ENCODE peak calls at places on chromosomes 2 and 18, in ten cellular contexts. O is fibroblast of mammary gland, Y is uterus, P is heart right ventricle, R is mammary epithelial cell, T is fibroblast of lung, G is HL-60, Q is psoas muscle, B is body of pancreas, C is neural progenitor cell. J is an unnamed sample.

GRCh38 chr2:197813093-197813787 is 8.8 kb downstream of the PLCL1 start:
- DNase-seq in B (no peak), R (peak), Q (no peak), C (no peak), G (peak), O (peak), T (peak), Y (no peak), P (no peak), J (peak)

GRCh38 chr2:235689427-235689853 is 195.6 kb downstream of the AGAP1 start:
- DNase-seq in T (no peak), R (no peak), C (no peak), O (no peak), G (no peak), Y (no peak), P (no peak), Q (no peak), B (no peak), J (no peak)

GRCh38 chr2:191811807-191812602 is 34.9 kb downstream of the CAVIN2 start:
- DNase-seq in C (peak), P (peak), Q (peak), R (peak), Y (peak), G (no peak), B (peak), O (peak), T (peak), J (peak)

GRCh38 chr18:11849845-11850747 is 1.1 kb upstream of the CHMP1B start:
- DNase-seq in Q (peak), P (peak), Y (peak), G (peak), R (peak), B (peak), O (peak), C (peak), T (peak), J (peak)

GRCh38 chr2:195756218-195756941 is 99.4 kb downstream of the SLC39A10 start:
- DNase-seq in R (peak), T (peak), G (no peak), P (no peak), Q (no peak), B (no peak), Y (no peak), C (no peak), O (peak), J (peak)

GRCh38 chr2:238336151-238336550 is 15.8 kb downstream of the TRAF3IP1 start:
- DNase-seq in T (peak), G (no peak), B (no peak), P (peak), O (no peak), R (no peak), Q (no peak), C (no peak), Y (no peak), J (no peak)

GRCh38 chr2:105744909-105745853 is at the start of gene NCK2:
- DNase-seq in B (peak), G (no peak), T (peak), C (peak), O (no peak), P (no peak), Q (peak), R (no peak), Y (peak), J (no peak)

GRCh38 chr2:9807555-9808305 is 35.5 kb upstream of the TAF1B start:
- DNase-seq in C (no peak), T (no peak), B (no peak), P (no peak), O (no peak), R (no peak), Q (no peak), G (no peak), Y (no peak), J (no peak)

GRCh38 chr2:12032421-12032820 is 286.0 kb downstream of the LPIN1 start:
- DNase-seq in R (no peak), B (no peak), Q (no peak), P (no peak), O (no peak), G (no peak), C (no peak), Y (no peak), T (no peak), J (no peak)
- TF ChIP-seq CTCF in R (peak), B (no peak), Q (no peak), P (no peak), O (no peak), G (no peak), C (peak), Y (no peak), T (no peak), J (peak)

GRCh38 chr18:14939141-14939540 is 191.2 kb downstream of the ANKRD30B start:
- DNase-seq in Q (no peak), G (no peak), B (no peak), O (no peak), C (no peak), T (no peak), P (no peak), Y (no peak), R (no peak), J (no peak)
- H3K4me3 ChIP-seq in Q (no peak), G (no peak), B (no peak), O (no peak), C (no peak), T (no peak), P (no peak), Y (no peak), R (no peak), J (no peak)

GRCh38 chr2:208146006-208146405 is at the start of gene CRYGB:
- DNase-seq in G (no peak), O (no peak), Y (no peak), Q (no peak), T (no peak), B (no peak), R (no peak), P (no peak), C (peak), J (no peak)
- TF ChIP-seq CTCF in G (no peak), O (no peak), Y (no peak), Q (no peak), T (no peak), B (no peak), R (no peak), P (no peak), C (no peak), J (no peak)

GRCh38 chr2:159054985-159055384 is 86.5 kb downstream of the TANC1 start:
- DNase-seq in P (no peak), Q (no peak), T (no peak), B (no peak), R (no peak), Y (no peak), G (no peak), O (no peak), C (no peak), J (no peak)
- H3K4me3 ChIP-seq in P (no peak), Q (no peak), T (no peak), B (no peak), R (no peak), Y (no peak), G (no peak), O (no peak), C (no peak), J (no peak)

GRCh38 chr2:124683536-124684407 is 658.7 kb downstream of the CNTNAP5 start:
- DNase-seq in T (peak), P (no peak), R (no peak), C (no peak), Q (no peak), O (no peak), B (no peak), Y (no peak), G (no peak), J (no peak)

GRCh38 chr2:124692707-124693106 is 667.6 kb downstream of the CNTNAP5 start:
- DNase-seq in T (no peak), G (no peak), R (no peak), C (no peak), Y (no peak), P (peak), Q (no peak), O (no peak), B (no peak), J (no peak)

GRCh38 chr2:124693156-124693555 is 668.1 kb downstream of the CNTNAP5 start:
- DNase-seq in G (no peak), R (no peak), P (no peak), Q (no peak), O (no peak), T (no peak), B (no peak), Y (no peak), C (no peak), J (no peak)

DNA sequence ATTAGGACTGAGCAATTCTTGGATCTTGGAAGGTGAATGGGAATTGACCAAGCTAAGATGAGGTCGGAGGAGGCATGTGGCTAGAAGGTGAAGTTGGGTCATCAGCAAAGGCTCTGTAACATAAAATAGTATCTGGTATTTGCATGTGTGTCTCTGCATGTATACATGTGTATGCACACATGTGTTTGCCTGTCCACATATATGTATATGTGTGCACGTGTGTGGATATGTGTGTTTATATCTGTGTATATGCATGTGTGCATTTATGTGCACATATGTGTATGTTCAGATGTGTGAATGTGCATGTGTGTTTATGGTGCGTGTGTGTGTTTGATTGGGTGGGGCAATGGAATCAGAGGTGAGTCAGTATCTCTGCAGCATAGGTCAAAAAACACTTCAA is 664.3 kb downstream of the CNTNAP5 start:
- DNase-seq in G (no peak), O (no peak), Y (no peak), T (no peak), C (no peak), B (no peak), R (no peak), Q (no peak), P (no peak), J (no peak)
- TF ChIP-seq CTCF in G (no peak), O (no peak), Y (no peak), T (no peak), C (no peak), B (no peak), R (no peak), Q (no peak), P (no peak), J (no peak)

DNA sequence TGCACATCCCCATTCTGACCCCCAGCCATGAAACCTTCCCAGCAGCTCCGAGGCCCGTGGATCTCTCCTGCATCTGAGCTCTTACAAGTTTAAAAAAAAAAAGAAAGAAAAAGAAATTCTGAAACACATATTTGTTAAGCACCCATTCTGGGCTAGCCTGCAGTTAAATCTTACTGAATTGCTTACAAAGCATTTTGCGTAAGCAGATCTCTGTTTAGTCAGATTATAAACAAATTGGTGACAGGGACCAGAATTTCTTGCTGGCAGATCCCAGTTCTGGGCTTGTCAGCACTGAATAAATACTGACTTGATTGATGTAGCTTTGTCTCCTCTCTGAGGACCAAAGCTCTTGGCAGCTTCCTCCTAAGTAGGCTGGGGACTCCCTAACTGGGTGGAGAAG is 160.8 kb downstream of the MIB1 start:
- DNase-seq in R (no peak), O (peak), T (no peak), C (no peak), B (no peak), P (no peak), Y (no peak), G (no peak), Q (no peak), J (no peak)
- H3K4me3 ChIP-seq in R (no peak), O (no peak), T (no peak), C (no peak), B (no peak), P (no peak), Y (no peak), G (no peak), Q (no peak), J (no peak)

GRCh38 chr2:231546014-231546413 is 15.8 kb upstream of the NMUR1 start:
- DNase-seq in Y (no peak), B (no peak), T (no peak), Q (no peak), G (no peak), C (no peak), O (no peak), P (no peak), R (no peak), J (no peak)

GRCh38 chr2:231547315-231548110 is 17.3 kb upstream of the NMUR1 start:
- DNase-seq in Q (no peak), C (no peak), O (no peak), P (no peak), G (no peak), B (no peak), Y (no peak), T (no peak), R (no peak), J (no peak)

GRCh38 chr2:231545105-231545902 is 15.1 kb upstream of the NMUR1 start:
- DNase-seq in Q (no peak), O (peak), R (peak), C (no peak), B (no peak), G (peak), T (peak), Y (no peak), P (peak), J (no peak)

GRCh38 chr2:231540017-231540416 is 9.8 kb upstream of the NMUR1 start:
- DNase-seq in B (no peak), P (no peak), Y (no peak), O (no peak), T (no peak), R (no peak), G (no peak), C (no peak), Q (no peak), J (no peak)

GRCh38 chr2:231541605-231542509 is 11.6 kb upstream of the NMUR1 start:
- DNase-seq in R (no peak), C (peak), G (no peak), Q (peak), B (no peak), O (no peak), Y (no peak), T (no peak), P (no peak), J (no peak)
- TF ChIP-seq CTCF in R (no peak), C (peak), G (no peak), Q (no peak), B (no peak), O (peak), Y (no peak), T (peak), P (no peak), J (no peak)

GRCh38 chr2:75276093-75277055 is 77.1 kb upstream of the TACR1 start:
- DNase-seq in Y (no peak), O (peak), Q (no peak), C (no peak), P (no peak), R (peak), B (no peak), G (no peak), T (peak), J (peak)
- H3K4me3 ChIP-seq in Y (no peak), O (peak), Q (no peak), C (no peak), P (no peak), R (no peak), B (no peak), G (no peak), T (no peak), J (no peak)

GRCh38 chr2:69141081-69141480 is 128.1 kb downstream of the ANTXR1 start:
- DNase-seq in C (no peak), O (no peak), G (peak), P (no peak), T (no peak), Q (no peak), Y (no peak), R (no peak), B (no peak), J (no peak)
- TF ChIP-seq CTCF in C (no peak), O (no peak), G (no peak), P (no peak), T (no peak), Q (no peak), Y (no peak), R (no peak), B (no peak), J (no peak)

GRCh38 chr2:215313219-215313656 is 1.4 kb downstream of the ATIC start:
- DNase-seq in C (no peak), O (no peak), P (no peak), Y (no peak), T (no peak), B (no peak), G (no peak), R (no peak), Q (no peak), J (no peak)
- H3K4me3 ChIP-seq in C (peak), O (no peak), P (no peak), Y (no peak), T (peak), B (no peak), G (peak), R (peak), Q (peak), J (no peak)